ENCODE peak calls at places on chromosomes 13 and 19, in six cellular contexts. F, Y, S, K, R and O are unnamed samples.

GRCh38 chr13:50448535-50448981 is 394.9 kb downstream of the DLEU7 start:
- DNase-seq in F (no peak), Y (no peak), S (peak), K (no peak), R (no peak), O (no peak)

GRCh38 chr13:80669112-80669511 is 328.2 kb upstream of the SPRY2 start:
- DNase-seq in F (no peak), Y (no peak), S (no peak), K (no peak), R (no peak), O (no peak)

GRCh38 chr13:88622362-88622973 is 951.3 kb downstream of the SLITRK5 start:
- DNase-seq in F (no peak), Y (no peak), S (no peak), K (no peak), R (no peak), O (no peak)

GRCh38 chr19:54305141-54305540 is 7.8 kb downstream of the LILRA5 start:
- DNase-seq in F (no peak), Y (no peak), S (no peak), K (no peak), R (no peak), O (no peak)

GRCh38 chr13:44876782-44877324 is 112.4 kb downstream of the NUFIP1 start:
- DNase-seq in F (no peak), Y (no peak), S (no peak), K (no peak), R (no peak), O (peak)

GRCh38 chr13:84998681-84999080 is 800.5 kb downstream of the SLITRK6 start:
- DNase-seq in F (no peak), Y (no peak), S (no peak), K (no peak), R (no peak), O (no peak)

GRCh38 chr13:39385621-39386231 is 217.3 kb downstream of the LHFPL6 start:
- DNase-seq in F (no peak), Y (no peak), S (peak), K (no peak), R (peak), O (no peak)

GRCh38 chr19:18996796-18997394 is 36.4 kb downstream of the SUGP2 start:
- DNase-seq in F (no peak), Y (no peak), S (no peak), K (no peak), R (no peak), O (no peak)

GRCh38 chr19:38252935-38253691 is 3.1 kb downstream of the PPP1R14A start:
- DNase-seq in F (peak), Y (no peak), S (no peak), K (no peak), R (no peak), O (peak)

GRCh38 chr19:29678484-29679106 is 13.3 kb downstream of the PLEKHF1 start:
- DNase-seq in F (no peak), Y (no peak), S (no peak), K (no peak), R (no peak), O (no peak)

GRCh38 chr19:47523473-47523872 is 8.6 kb upstream of the NAPA start:
- DNase-seq in F (no peak), Y (no peak), S (peak), K (no peak), R (no peak), O (no peak)

GRCh38 chr13:52428295-52428694 is 22.1 kb downstream of the VPS36 start:
- DNase-seq in F (no peak), Y (no peak), S (peak), K (no peak), R (peak), O (no peak)

GRCh38 chr19:31733591-31733990 is 384.4 kb upstream of the TSHZ3 start:
- DNase-seq in F (no peak), Y (no peak), S (no peak), K (no peak), R (no peak), O (no peak)

GRCh38 chr13:54972838-54973237 is 1944.2 kb downstream of the OLFM4 start:
- DNase-seq in F (no peak), Y (no peak), S (no peak), K (no peak), R (no peak), O (no peak)

GRCh38 chr13:32025730-32026129 is 5.8 kb upstream of the FRY start:
- DNase-seq in F (no peak), Y (no peak), S (peak), K (no peak), R (no peak), O (no peak)

GRCh38 chr13:66347718-66348117 is 882.4 kb downstream of the PCDH9 start:
- DNase-seq in F (no peak), Y (no peak), S (no peak), K (no peak), R (no peak), O (no peak)

GRCh38 chr13:40598599-40598998 is 67.8 kb downstream of the FOXO1 start:
- DNase-seq in F (no peak), Y (no peak), S (no peak), K (no peak), R (no peak), O (no peak)

GRCh38 chr13:76764429-76764828 is 121.8 kb downstream of the KCTD12 start:
- DNase-seq in F (no peak), Y (peak), S (no peak), K (no peak), R (peak), O (peak)

GRCh38 chr13:71754407-71754974 is 112.5 kb downstream of the DACH1 start:
- DNase-seq in F (no peak), Y (peak), S (no peak), K (no peak), R (no peak), O (no peak)

GRCh38 chr13:30091691-30092090 is 215.7 kb downstream of the KATNAL1 start:
- DNase-seq in F (peak), Y (no peak), S (no peak), K (no peak), R (no peak), O (no peak)

GRCh38 chr19:1847684-1848398 is 442 bp downstream of the REXO1 start:
- DNase-seq in F (no peak), Y (peak), S (no peak), K (no peak), R (peak), O (peak)

GRCh38 chr19:10007811-10008211 is 2.5 kb downstream of the COL5A3 start:
- DNase-seq in F (no peak), Y (no peak), S (no peak), K (no peak), R (peak), O (peak)

GRCh38 chr19:48501961-48502719 is 9.5 kb downstream of the LMTK3 start:
- DNase-seq in F (no peak), Y (peak), S (peak), K (peak), R (peak), O (peak)

GRCh38 chr19:18282021-18282787 is 782 bp upstream of the JUND start:
- DNase-seq in F (peak), Y (no peak), S (peak), K (peak), R (no peak), O (peak)

GRCh38 chr19:48085904-48086864 is 24.4 kb downstream of the PLA2G4C start:
- DNase-seq in F (no peak), Y (no peak), S (no peak), K (no peak), R (no peak), O (peak)

GRCh38 chr19:11196406-11197287 is 698 bp downstream of the KANK2 start:
- DNase-seq in F (no peak), Y (peak), S (peak), K (no peak), R (peak), O (peak)

GRCh38 chr13:98098511-98098910 is 44.4 kb upstream of the FARP1 start:
- DNase-seq in F (no peak), Y (no peak), S (no peak), K (no peak), R (no peak), O (no peak)

GRCh38 chr13:89514534-89515312 is 1832.8 kb upstream of the MIR17HG start:
- DNase-seq in F (no peak), Y (peak), S (peak), K (no peak), R (no peak), O (no peak)

GRCh38 chr13:90968510-90968909 is 379.0 kb upstream of the MIR17HG start:
- DNase-seq in F (no peak), Y (peak), S (peak), K (no peak), R (no peak), O (peak)

GRCh38 chr19:53132231-53132991 is at the start of gene ZNF415:
- DNase-seq in F (peak), Y (peak), S (peak), K (peak), R (peak), O (no peak)

GRCh38 chr19:46404884-46405658 is 8.3 kb downstream of the CCDC8 start:
- DNase-seq in F (no peak), Y (no peak), S (no peak), K (no peak), R (no peak), O (peak)

GRCh38 chr19:30253581-30253996 is 118.6 kb upstream of the ZNF536 start:
- DNase-seq in F (no peak), Y (no peak), S (no peak), K (no peak), R (peak), O (no peak)

GRCh38 chr19:19459707-19460251 is 54.3 kb downstream of the GATAD2A start:
- DNase-seq in F (no peak), Y (no peak), S (no peak), K (no peak), R (peak), O (no peak)

GRCh38 chr13:66210677-66211076 is 1019.5 kb downstream of the PCDH9 start:
- DNase-seq in F (no peak), Y (peak), S (no peak), K (no peak), R (no peak), O (peak)

GRCh38 chr13:48783181-48783630 is 129.5 kb downstream of the CYSLTR2 start:
- DNase-seq in F (no peak), Y (peak), S (peak), K (peak), R (peak), O (peak)

GRCh38 chr13:66424417-66424816 is 805.7 kb downstream of the PCDH9 start:
- DNase-seq in F (no peak), Y (no peak), S (no peak), K (no peak), R (no peak), O (no peak)

GRCh38 chr13:24777171-24777570 is 13.2 kb downstream of the RNF17 start:
- DNase-seq in F (no peak), Y (no peak), S (no peak), K (no peak), R (no peak), O (no peak)